ENCODE peak calls at places on chromosome 2, in ten cellular contexts. M is A549, C is H9, E is OCI-LY7, Y is mammary epithelial cell, T is Karpas-422, B is endothelial cell of umbilical vein, U is neuronal stem cell, X is IMR-90, L is DND-41. S is an unnamed sample.

GRCh38 chr2:134973241-134974146 is 54.9 kb downstream of the CCNT2 start:
- DNase-seq in M (no peak), C (no peak), E (no peak), Y (no peak), T (no peak), B (no peak), U (no peak), X (no peak), L (no peak), S (no peak)

GRCh38 chr2:69915050-69915945 is at the start of gene MXD1:
- DNase-seq in M (no peak), C (peak), E (no peak), Y (peak), T (peak), B (no peak), U (no peak), X (no peak), L (peak), S (peak)

GRCh38 chr2:95348609-95349567 is 51.7 kb downstream of the KCNIP3 start:
- DNase-seq in M (no peak), C (peak), E (no peak), Y (no peak), T (no peak), B (no peak), U (no peak), X (peak), L (no peak), S (peak)

GRCh38 chr2:4827836-4828235 is 864.3 kb upstream of the SOX11 start:
- DNase-seq in M (no peak), C (no peak), E (no peak), Y (peak), T (no peak), B (no peak), U (no peak), X (no peak), L (no peak), S (no peak)

GRCh38 chr2:26172189-26172865 is 561 bp upstream of the GAREM2 start:
- DNase-seq in M (peak), C (peak), E (no peak), Y (no peak), T (no peak), B (no peak), U (peak), X (no peak), L (no peak), S (peak)

GRCh38 chr2:1422131-1422530 is 8.9 kb downstream of the TPO start:
- DNase-seq in M (no peak), C (no peak), E (no peak), Y (no peak), T (no peak), B (no peak), U (no peak), X (no peak), L (no peak), S (no peak)

GRCh38 chr2:115364078-115364477 is 921.6 kb downstream of the DPP10 start:
- DNase-seq in M (no peak), C (no peak), E (no peak), Y (no peak), T (no peak), B (no peak), U (no peak), X (no peak), L (no peak), S (no peak)

GRCh38 chr2:224252601-224253000 is 149.3 kb downstream of the FAM124B start:
- DNase-seq in M (no peak), C (no peak), E (no peak), Y (no peak), T (no peak), B (no peak), U (no peak), X (peak), L (no peak), S (peak)

GRCh38 chr2:43139996-43140621 is 86.3 kb downstream of the ZFP36L2 start:
- DNase-seq in M (no peak), C (no peak), E (no peak), Y (no peak), T (no peak), B (peak), U (no peak), X (no peak), L (peak), S (peak)

GRCh38 chr2:31430439-31431165 is 16.1 kb upstream of the XDH start:
- DNase-seq in M (no peak), C (no peak), E (no peak), Y (peak), T (no peak), B (no peak), U (no peak), X (no peak), L (no peak), S (no peak)

GRCh38 chr2:88097192-88097591 is 29.6 kb downstream of the SMYD1 start:
- DNase-seq in M (no peak), C (no peak), E (no peak), Y (no peak), T (no peak), B (no peak), U (no peak), X (no peak), L (no peak), S (no peak)

GRCh38 chr2:73418343-73418742 is 32.7 kb downstream of the ALMS1 start:
- DNase-seq in M (no peak), C (no peak), E (no peak), Y (peak), T (no peak), B (no peak), U (no peak), X (peak), L (no peak), S (peak)

GRCh38 chr2:112092286-112093041 is 37.4 kb downstream of the TMEM87B start:
- DNase-seq in M (no peak), C (no peak), E (no peak), Y (peak), T (no peak), B (peak), U (no peak), X (peak), L (no peak), S (no peak)

GRCh38 chr2:150971910-150972309 is 289.8 kb downstream of the RBM43 start:
- DNase-seq in M (no peak), C (no peak), E (no peak), Y (no peak), T (no peak), B (no peak), U (no peak), X (no peak), L (no peak), S (no peak)

GRCh38 chr2:40243581-40243980 is 208.3 kb downstream of the SLC8A1 start:
- DNase-seq in M (no peak), C (no peak), E (no peak), Y (no peak), T (no peak), B (no peak), U (no peak), X (peak), L (no peak), S (no peak)

GRCh38 chr2:6073260-6074141 is 381.3 kb downstream of the SOX11 start:
- DNase-seq in M (no peak), C (no peak), E (no peak), Y (no peak), T (no peak), B (no peak), U (peak), X (peak), L (no peak), S (peak)

GRCh38 chr2:106977707-106978106 is 91.7 kb upstream of the ST6GAL2 start:
- DNase-seq in M (no peak), C (no peak), E (no peak), Y (no peak), T (no peak), B (no peak), U (no peak), X (peak), L (no peak), S (peak)

GRCh38 chr2:168564641-168565040 is 108.6 kb downstream of the CERS6 start:
- DNase-seq in M (no peak), C (no peak), E (no peak), Y (no peak), T (no peak), B (no peak), U (no peak), X (no peak), L (no peak), S (no peak)

GRCh38 chr2:88481937-88482336 is 29.4 kb upstream of the FOXI3 start:
- DNase-seq in M (no peak), C (no peak), E (peak), Y (peak), T (no peak), B (no peak), U (no peak), X (peak), L (no peak), S (no peak)

DNA sequence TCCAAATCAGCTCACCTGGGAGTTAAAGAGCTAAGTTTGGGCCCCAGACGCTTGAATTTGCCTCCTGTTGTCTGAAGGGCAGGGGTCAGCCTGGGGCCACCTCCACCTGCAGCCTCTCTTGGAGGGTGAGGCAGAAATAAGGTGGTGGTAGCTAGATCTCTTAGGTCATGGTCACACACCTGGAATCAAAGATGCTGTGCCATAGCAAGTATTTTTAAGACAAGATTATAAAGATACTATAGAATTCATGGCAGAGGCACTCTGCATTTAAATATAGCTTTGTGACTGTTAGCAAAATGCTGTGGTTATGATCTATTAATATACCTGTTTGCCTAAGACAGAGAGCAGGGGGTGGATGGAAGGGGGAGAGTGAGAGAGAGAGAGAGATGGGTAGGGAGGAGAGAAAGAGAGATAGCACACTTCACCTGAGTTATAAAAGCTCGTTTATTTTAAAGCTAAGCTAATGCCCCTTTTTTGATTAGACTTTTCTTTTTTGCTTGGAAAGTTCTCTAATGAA is 242.7 kb downstream of the TMEM182 start:
- DNase-seq in M (no peak), C (no peak), E (no peak), Y (no peak), T (no peak), B (no peak), U (no peak), X (no peak), L (no peak), S (peak)
- H3K4me2 ChIP-seq in M (no peak), C (no peak), E (no peak), Y (no peak), T (no peak), B (no peak), U (no peak), X (no peak), L (no peak), S (no peak)

DNA sequence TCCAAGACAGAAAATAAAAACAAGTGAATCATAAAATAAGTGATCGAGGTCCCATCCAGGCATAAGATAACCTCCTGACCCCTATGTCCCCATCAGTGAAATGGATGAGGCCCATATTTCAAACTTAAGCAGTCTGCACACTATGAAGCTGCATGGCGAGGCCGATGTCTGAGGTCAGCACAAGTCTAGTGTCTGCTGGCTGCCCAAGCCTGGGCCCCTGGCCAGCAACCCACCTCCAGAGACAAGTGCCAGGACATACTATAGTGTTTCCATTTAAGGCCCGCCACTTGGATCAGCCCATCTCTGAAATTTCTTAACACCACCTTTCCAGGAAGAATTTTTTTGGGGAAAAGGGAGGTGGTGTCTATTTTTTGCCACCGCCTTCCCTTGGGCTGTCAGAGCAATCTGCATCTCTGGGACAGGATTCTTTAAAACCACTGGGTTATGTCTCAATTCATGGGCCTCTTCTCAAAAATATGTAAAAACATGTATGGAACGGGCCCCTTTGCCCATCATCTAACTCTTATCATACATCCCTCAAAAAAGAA is 1.8 kb downstream of the ACVR1 start:
- DNase-seq in M (no peak), C (no peak), E (no peak), Y (no peak), T (no peak), B (peak), U (no peak), X (no peak), L (no peak), S (no peak)
- H3K4me2 ChIP-seq in M (peak), C (peak), E (no peak), Y (peak), T (no peak), B (peak), U (peak), X (peak), L (peak), S (peak)

GRCh38 chr2:172639823-172640222 is 83.9 kb downstream of the PDK1 start:
- DNase-seq in M (no peak), C (no peak), E (no peak), Y (peak), T (no peak), B (no peak), U (no peak), X (peak), L (no peak), S (peak)

GRCh38 chr2:172642301-172643020 is 86.6 kb downstream of the PDK1 start:
- DNase-seq in M (no peak), C (no peak), E (no peak), Y (no peak), T (no peak), B (no peak), U (no peak), X (no peak), L (no peak), S (no peak)

GRCh38 chr2:172635548-172635947 is 79.7 kb downstream of the PDK1 start:
- DNase-seq in M (no peak), C (peak), E (no peak), Y (no peak), T (no peak), B (no peak), U (no peak), X (no peak), L (no peak), S (no peak)

GRCh38 chr2:172643142-172643541 is 87.3 kb downstream of the PDK1 start:
- DNase-seq in M (no peak), C (no peak), E (no peak), Y (peak), T (no peak), B (no peak), U (no peak), X (peak), L (no peak), S (no peak)

GRCh38 chr2:172640389-172640788 is 84.5 kb downstream of the PDK1 start:
- DNase-seq in M (no peak), C (no peak), E (no peak), Y (no peak), T (no peak), B (no peak), U (no peak), X (peak), L (no peak), S (peak)
- H3K4me2 ChIP-seq in M (no peak), C (no peak), E (no peak), Y (no peak), T (no peak), B (no peak), U (no peak), X (no peak), L (no peak), S (no peak)

DNA sequence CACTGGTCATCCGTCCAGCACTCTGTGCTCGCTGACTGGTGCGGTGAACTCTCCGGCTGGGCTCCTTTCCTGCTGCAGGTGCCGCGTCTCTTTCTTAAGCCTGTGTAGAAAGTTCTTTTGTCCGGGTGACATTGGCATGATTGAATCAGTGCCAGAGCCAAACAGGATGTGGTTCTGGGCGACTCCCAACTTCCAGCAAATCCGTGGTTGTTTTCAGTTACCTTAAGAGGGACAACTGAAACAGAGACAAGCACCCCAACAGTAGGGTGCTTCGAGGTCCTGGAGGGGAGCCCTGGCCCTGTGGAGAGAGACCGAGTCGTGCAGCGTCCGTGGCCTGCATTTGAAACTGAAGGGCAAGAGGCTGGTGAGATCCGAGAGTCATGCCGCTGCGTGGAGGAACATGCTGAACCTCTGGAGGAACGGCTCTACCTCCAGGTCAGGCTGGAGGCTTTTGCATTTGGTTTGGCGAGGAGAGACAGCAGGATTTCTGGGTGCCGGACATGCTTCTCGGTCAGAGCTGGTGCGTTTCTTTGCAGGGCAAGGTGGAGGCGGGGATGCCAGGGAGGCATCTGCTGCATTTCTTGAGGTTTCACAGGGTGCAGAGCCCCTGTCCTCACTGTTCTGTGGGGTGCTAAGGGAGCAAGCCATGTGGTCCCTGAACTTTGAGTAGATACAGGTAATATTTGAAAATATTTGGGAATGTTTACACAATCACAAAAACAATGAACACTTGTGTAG is 26.8 kb downstream of the SH3BP4 start:
- DNase-seq in M (no peak), C (no peak), E (no peak), Y (peak), T (no peak), B (peak), U (no peak), X (peak), L (no peak), S (no peak)
- H3K4me2 ChIP-seq in M (peak), C (no peak), E (no peak), Y (peak), T (no peak), B (peak), U (no peak), X (no peak), L (no peak), S (peak)

S was measured in osteoblast.